ENCODE peak calls at places on chromosomes 4 and X, in five cellular contexts. One of them, this sample, is unnamed.

GRCh38 chr4:86358176-86358701 is 1.6 kb downstream of the MAPK10 start:
- DNase-seq in ascending aorta: no peak
- DNase-seq in CD4-positive, alpha-beta memory T cell: no peak
- DNase-seq in sigmoid colon: no peak
- DNase-seq in body of pancreas: no peak
- DNase-seq in this sample: no peak

GRCh38 chr4:93303440-93303839 is 525.1 kb upstream of the ATOH1 start:
- DNase-seq in CD4-positive, alpha-beta memory T cell: no peak
- DNase-seq in sigmoid colon: no peak
- DNase-seq in ascending aorta: no peak
- DNase-seq in body of pancreas: no peak
- DNase-seq in this sample: no peak

GRCh38 chr4:17241835-17242234 is 270.1 kb downstream of the QDPR start:
- DNase-seq in ascending aorta: no peak
- DNase-seq in CD4-positive, alpha-beta memory T cell: no peak
- DNase-seq in body of pancreas: no peak
- DNase-seq in sigmoid colon: no peak
- DNase-seq in this sample: no peak

GRCh38 chr4:153337686-153338085 is 6.8 kb upstream of the MND1 start:
- DNase-seq in ascending aorta: no peak
- DNase-seq in CD4-positive, alpha-beta memory T cell: no peak
- DNase-seq in sigmoid colon: no peak
- DNase-seq in body of pancreas: no peak
- DNase-seq in this sample: no peak

GRCh38 chr4:40672528-40673522 is 43.2 kb upstream of the RBM47 start:
- DNase-seq in CD4-positive, alpha-beta memory T cell: peak; percentile 72
- DNase-seq in ascending aorta: no peak
- DNase-seq in sigmoid colon: no peak
- DNase-seq in body of pancreas: no peak
- DNase-seq in this sample: no peak

GRCh38 chr4:165199286-165199685 is 8.1 kb upstream of the KLHL2 start:
- DNase-seq in CD4-positive, alpha-beta memory T cell: no peak
- DNase-seq in ascending aorta: no peak
- DNase-seq in sigmoid colon: no peak
- DNase-seq in body of pancreas: no peak
- DNase-seq in this sample: no peak

GRCh38 chr4:176031927-176032326 is 33.7 kb upstream of the WDR17 start:
- DNase-seq in sigmoid colon: no peak
- DNase-seq in CD4-positive, alpha-beta memory T cell: no peak
- DNase-seq in ascending aorta: no peak
- DNase-seq in body of pancreas: no peak
- DNase-seq in this sample: no peak

GRCh38 chr4:138513535-138513934 is 271.4 kb upstream of the SLC7A11 start:
- DNase-seq in sigmoid colon: no peak
- DNase-seq in CD4-positive, alpha-beta memory T cell: no peak
- DNase-seq in body of pancreas: no peak
- DNase-seq in ascending aorta: no peak
- DNase-seq in this sample: no peak

GRCh38 chr4:133000012-133000411 is 149.1 kb upstream of the PCDH10 start:
- DNase-seq in body of pancreas: no peak
- DNase-seq in sigmoid colon: no peak
- DNase-seq in ascending aorta: no peak
- DNase-seq in CD4-positive, alpha-beta memory T cell: no peak
- DNase-seq in this sample: no peak

GRCh38 chrX:22987452-22987851 is 12.3 kb upstream of the DDX53 start:
- DNase-seq in body of pancreas: no peak
- DNase-seq in ascending aorta: no peak
- DNase-seq in sigmoid colon: no peak
- DNase-seq in CD4-positive, alpha-beta memory T cell: no peak
- DNase-seq in this sample: no peak

GRCh38 chr4:94159790-94160189 is 47.9 kb upstream of the SMARCAD1 start:
- DNase-seq in body of pancreas: no peak
- DNase-seq in ascending aorta: no peak
- DNase-seq in CD4-positive, alpha-beta memory T cell: no peak
- DNase-seq in sigmoid colon: no peak
- DNase-seq in this sample: no peak

GRCh38 chrX:67563469-67564448 is 19.9 kb downstream of the AR start:
- DNase-seq in CD4-positive, alpha-beta memory T cell: no peak
- DNase-seq in sigmoid colon: no peak
- DNase-seq in body of pancreas: peak; percentile 8
- DNase-seq in ascending aorta: no peak
- DNase-seq in this sample: no peak

GRCh38 chrX:38975368-38975767 is 174.1 kb downstream of the MID1IP1 start:
- DNase-seq in sigmoid colon: no peak
- DNase-seq in body of pancreas: no peak
- DNase-seq in CD4-positive, alpha-beta memory T cell: no peak
- DNase-seq in ascending aorta: no peak
- DNase-seq in this sample: no peak

GRCh38 chr4:10096201-10096975 is 20.2 kb downstream of the WDR1 start:
- DNase-seq in sigmoid colon: peak; percentile 83
- DNase-seq in CD4-positive, alpha-beta memory T cell: peak; percentile 91
- DNase-seq in body of pancreas: no peak
- DNase-seq in ascending aorta: peak; percentile 75
- DNase-seq in this sample: peak; percentile 61

GRCh38 chrX:115449742-115450141 is 111.2 kb upstream of the PLS3 start:
- DNase-seq in ascending aorta: no peak
- DNase-seq in sigmoid colon: peak; percentile 67
- DNase-seq in body of pancreas: peak; percentile 49
- DNase-seq in CD4-positive, alpha-beta memory T cell: no peak
- DNase-seq in this sample: no peak

GRCh38 chr4:61541474-61541873 is 341.3 kb downstream of the ADGRL3 start:
- DNase-seq in CD4-positive, alpha-beta memory T cell: no peak
- DNase-seq in ascending aorta: no peak
- DNase-seq in body of pancreas: no peak
- DNase-seq in sigmoid colon: no peak
- DNase-seq in this sample: no peak

GRCh38 chr4:6779667-6780565 is 2.6 kb upstream of the KIAA0232 start:
- DNase-seq in body of pancreas: no peak
- DNase-seq in CD4-positive, alpha-beta memory T cell: no peak
- DNase-seq in sigmoid colon: no peak
- DNase-seq in ascending aorta: no peak
- DNase-seq in this sample: no peak

GRCh38 chr4:1638272-1638598 is 45.9 kb downstream of the FAM53A start:
- DNase-seq in body of pancreas: no peak
- DNase-seq in CD4-positive, alpha-beta memory T cell: peak; percentile 19
- DNase-seq in sigmoid colon: no peak
- DNase-seq in ascending aorta: no peak
- DNase-seq in this sample: no peak

GRCh38 chrX:152635941-152636340 is 1.8 kb upstream of the GABRQ start:
- DNase-seq in ascending aorta: no peak
- DNase-seq in sigmoid colon: no peak
- DNase-seq in CD4-positive, alpha-beta memory T cell: no peak
- DNase-seq in body of pancreas: peak; percentile 33
- DNase-seq in this sample: no peak

GRCh38 chr4:104941661-104942062 is 205.0 kb upstream of the TET2 start:
- DNase-seq in CD4-positive, alpha-beta memory T cell: no peak
- DNase-seq in body of pancreas: no peak
- DNase-seq in sigmoid colon: no peak
- DNase-seq in ascending aorta: no peak
- DNase-seq in this sample: no peak

GRCh38 chr4:173362666-173363065 is 8.1 kb upstream of the SAP30 start:
- DNase-seq in body of pancreas: peak; percentile 26
- DNase-seq in sigmoid colon: no peak
- DNase-seq in ascending aorta: no peak
- DNase-seq in CD4-positive, alpha-beta memory T cell: no peak
- DNase-seq in this sample: no peak

GRCh38 chrX:46506076-46506475 is 39.1 kb downstream of the ZNF674 start:
- DNase-seq in body of pancreas: no peak
- DNase-seq in ascending aorta: no peak
- DNase-seq in CD4-positive, alpha-beta memory T cell: no peak
- DNase-seq in sigmoid colon: no peak
- DNase-seq in this sample: no peak

GRCh38 chrX:46500054-46500453 is 45.2 kb downstream of the ZNF674 start:
- DNase-seq in body of pancreas: no peak
- DNase-seq in sigmoid colon: no peak
- DNase-seq in ascending aorta: no peak
- DNase-seq in CD4-positive, alpha-beta memory T cell: no peak
- DNase-seq in this sample: no peak

DNA sequence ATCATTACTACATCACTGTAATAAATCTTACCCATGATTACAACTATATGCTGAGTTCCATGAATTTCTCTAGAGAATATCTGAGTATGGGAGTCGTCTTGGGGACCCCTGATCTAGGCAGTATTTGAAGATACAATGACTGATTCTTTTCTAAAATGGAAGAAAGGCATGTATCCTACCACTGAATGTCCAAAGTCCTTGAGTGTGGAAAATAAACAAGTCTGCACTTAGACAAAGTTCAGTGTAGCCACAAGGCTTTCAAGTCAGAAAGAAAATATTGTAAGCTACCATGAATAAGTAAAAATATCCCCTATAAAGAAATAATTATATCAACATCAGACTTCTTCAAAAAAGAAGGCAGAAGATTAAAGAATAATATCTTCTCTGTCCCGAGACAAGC is 42.4 kb downstream of the ZNF674 start:
- DNase-seq in sigmoid colon: no peak
- DNase-seq in ascending aorta: no peak
- DNase-seq in body of pancreas: no peak
- DNase-seq in CD4-positive, alpha-beta memory T cell: no peak
- DNase-seq in this sample: no peak
- H3K9me3 ChIP-seq in sigmoid colon: no peaks in the 10 kb centered on the region
- H3K9me3 ChIP-seq in ascending aorta: peaks cover 31% of the 10 kb centered on the region
- H3K9me3 ChIP-seq in body of pancreas: peaks cover 8% of the 10 kb centered on the region
- H3K9me3 ChIP-seq in CD4-positive, alpha-beta memory T cell: peaks cover 10% of the 10 kb centered on the region
- H3K9me3 ChIP-seq in this sample: peaks cover 2% of the 10 kb centered on the region

DNA sequence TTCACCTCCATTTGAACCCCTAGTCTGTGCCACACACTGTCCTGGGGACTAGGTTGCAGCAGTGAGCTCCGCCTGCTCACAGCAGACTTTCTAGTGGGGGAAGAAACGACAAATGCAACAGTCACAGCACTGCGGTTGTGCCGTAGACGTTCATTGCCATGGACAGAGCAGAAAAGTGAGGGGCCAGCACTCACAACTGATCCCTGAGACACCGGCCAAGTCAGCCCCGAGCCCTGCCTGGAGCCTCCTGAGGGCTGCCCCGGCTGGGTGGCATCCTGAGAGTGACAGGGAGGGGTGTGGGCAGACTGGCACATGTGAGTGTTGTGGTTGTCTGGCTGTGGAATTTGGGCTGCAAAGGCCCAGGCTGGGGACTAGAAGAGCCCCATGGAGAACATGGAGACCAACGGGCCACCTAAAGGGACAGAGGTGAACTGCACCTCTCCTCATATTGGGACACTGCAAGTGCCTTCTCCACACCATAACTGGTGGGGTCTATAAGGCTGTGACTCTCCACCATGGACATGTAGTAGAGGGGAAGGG is 4.6 kb downstream of the DUSP9 start:
- DNase-seq in CD4-positive, alpha-beta memory T cell: no peak
- DNase-seq in ascending aorta: no peak
- DNase-seq in body of pancreas: no peak
- DNase-seq in sigmoid colon: peak; percentile 20
- DNase-seq in this sample: no peak
- H3K9me3 ChIP-seq in CD4-positive, alpha-beta memory T cell: no peaks in the 10 kb centered on the region
- H3K9me3 ChIP-seq in ascending aorta: no peaks in the 10 kb centered on the region
- H3K9me3 ChIP-seq in body of pancreas: no peaks in the 10 kb centered on the region
- H3K9me3 ChIP-seq in sigmoid colon: no peaks in the 10 kb centered on the region
- H3K9me3 ChIP-seq in this sample: no peaks in the 10 kb centered on the region

DNA sequence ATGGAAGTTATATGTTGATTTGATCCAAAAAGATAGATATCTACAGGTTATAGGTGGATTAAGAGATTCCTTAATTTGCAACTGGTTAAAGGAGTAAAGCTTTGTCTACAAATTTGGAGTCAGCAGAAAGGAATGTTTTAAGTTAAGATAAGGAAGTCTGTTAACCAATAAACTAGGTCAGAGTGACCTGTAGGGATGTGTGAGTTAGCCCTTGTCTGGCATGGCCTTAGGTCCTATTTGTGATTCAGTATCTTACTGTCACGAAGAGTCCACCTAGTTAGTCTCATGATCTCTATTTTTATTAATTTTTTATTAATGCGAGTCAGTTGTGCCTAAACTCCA is 230.8 kb downstream of the INPP4B start:
- DNase-seq in CD4-positive, alpha-beta memory T cell: no peak
- DNase-seq in body of pancreas: no peak
- DNase-seq in ascending aorta: no peak
- DNase-seq in sigmoid colon: no peak
- DNase-seq in this sample: no peak
- H3K9me3 ChIP-seq in CD4-positive, alpha-beta memory T cell: peaks cover 4% of the 10 kb centered on the region
- H3K9me3 ChIP-seq in body of pancreas: no peaks in the 10 kb centered on the region
- H3K9me3 ChIP-seq in ascending aorta: no peaks in the 10 kb centered on the region
- H3K9me3 ChIP-seq in sigmoid colon: no peaks in the 10 kb centered on the region
- H3K9me3 ChIP-seq in this sample: peaks cover 26% of the 10 kb centered on the region

GRCh38 chrX:71997320-71997719 is 86.7 kb downstream of the NHSL2 start:
- DNase-seq in body of pancreas: no peak
- DNase-seq in sigmoid colon: no peak
- DNase-seq in CD4-positive, alpha-beta memory T cell: no peak
- DNase-seq in ascending aorta: no peak
- DNase-seq in this sample: no peak

GRCh38 chrX:71996826-71997225 is 86.2 kb downstream of the NHSL2 start:
- DNase-seq in body of pancreas: no peak
- DNase-seq in sigmoid colon: peak; percentile 91
- DNase-seq in ascending aorta: no peak
- DNase-seq in CD4-positive, alpha-beta memory T cell: no peak
- DNase-seq in this sample: no peak

GRCh38 chrX:71999535-71999934 is 88.9 kb downstream of the NHSL2 start:
- DNase-seq in ascending aorta: no peak
- DNase-seq in CD4-positive, alpha-beta memory T cell: no peak
- DNase-seq in body of pancreas: no peak
- DNase-seq in sigmoid colon: no peak
- DNase-seq in this sample: no peak

GRCh38 chrX:72001471-72001870 is 90.8 kb downstream of the NHSL2 start:
- DNase-seq in body of pancreas: no peak
- DNase-seq in ascending aorta: no peak
- DNase-seq in CD4-positive, alpha-beta memory T cell: no peak
- DNase-seq in sigmoid colon: no peak
- DNase-seq in this sample: no peak

DNA sequence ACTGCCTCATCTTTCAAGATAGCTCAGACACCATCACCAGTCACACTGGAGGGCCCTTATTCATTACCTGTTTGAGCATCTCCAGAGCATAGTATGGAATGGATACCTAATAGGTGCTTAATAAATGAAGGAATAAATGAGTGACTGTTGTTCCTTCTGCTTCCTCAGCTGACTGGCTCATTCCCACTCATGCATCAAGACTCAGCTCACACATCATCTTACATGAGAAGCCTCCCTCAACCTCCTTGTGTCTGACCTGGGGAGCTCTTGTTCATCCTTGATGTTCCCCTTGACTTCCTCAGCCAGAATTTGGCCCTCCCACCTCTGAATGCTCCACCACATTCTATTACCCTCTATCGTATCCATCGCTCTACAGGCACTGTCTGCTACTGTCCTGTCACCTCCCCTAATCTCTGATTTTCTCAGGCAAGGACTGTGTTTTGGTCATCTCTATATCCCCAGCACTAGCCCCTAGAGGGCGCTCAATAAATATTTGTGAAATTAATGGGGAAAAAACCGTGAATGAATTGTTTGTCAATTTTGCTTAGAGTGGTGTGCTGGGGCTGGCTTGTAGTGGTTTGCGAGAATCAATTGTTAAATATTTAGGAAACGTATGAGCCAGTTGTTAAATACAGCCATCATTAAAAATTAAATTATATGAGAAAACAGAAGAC is 88.3 kb downstream of the NHSL2 start:
- DNase-seq in body of pancreas: peak; percentile 28
- DNase-seq in sigmoid colon: no peak
- DNase-seq in CD4-positive, alpha-beta memory T cell: peak; percentile 40
- DNase-seq in ascending aorta: no peak
- DNase-seq in this sample: peak; percentile 14
- H3K9me3 ChIP-seq in body of pancreas: no peaks in the 10 kb centered on the region
- H3K9me3 ChIP-seq in sigmoid colon: no peaks in the 10 kb centered on the region
- H3K9me3 ChIP-seq in CD4-positive, alpha-beta memory T cell: no peaks in the 10 kb centered on the region
- H3K9me3 ChIP-seq in ascending aorta: no peaks in the 10 kb centered on the region
- H3K9me3 ChIP-seq in this sample: no peaks in the 10 kb centered on the region

GRCh38 chrX:57104406-57104805 is 16.9 kb downstream of the SPIN2B start:
- DNase-seq in CD4-positive, alpha-beta memory T cell: no peak
- DNase-seq in sigmoid colon: no peak
- DNase-seq in body of pancreas: no peak
- DNase-seq in ascending aorta: no peak
- DNase-seq in this sample: no peak
- H3K9me3 ChIP-seq in CD4-positive, alpha-beta memory T cell: no peaks in the 10 kb centered on the region
- H3K9me3 ChIP-seq in sigmoid colon: no peaks in the 10 kb centered on the region
- H3K9me3 ChIP-seq in body of pancreas: no peaks in the 10 kb centered on the region
- H3K9me3 ChIP-seq in ascending aorta: no peaks in the 10 kb centered on the region
- H3K9me3 ChIP-seq in this sample: no peaks in the 10 kb centered on the region

This sample was measured in T-helper 17 cell.